ENCODE peak calls at places on chromosomes 13 and 19, in nine cellular contexts. One of them, this sample, is unnamed.

GRCh38 chr19:8938576-8938975 is 71.6 kb downstream of the MUC16 start:
- DNase-seq in ovary: no peak
- DNase-seq in PC-3: peak; percentile 59
- DNase-seq in tibial artery: no peak
- DNase-seq in GM23338: no peak
- DNase-seq in H9: no peak
- DNase-seq in AG09319: no peak
- DNase-seq in cardiac muscle cell: no peak
- DNase-seq in ascending aorta: no peak
- DNase-seq in this sample: no peak

GRCh38 chr19:44002566-44003460 is at the start of gene ZNF230:
- DNase-seq in ovary: peak; percentile 87
- DNase-seq in ascending aorta: peak; percentile 97
- DNase-seq in tibial artery: peak; percentile 95
- DNase-seq in PC-3: peak; percentile 93
- DNase-seq in AG09319: peak; percentile 80
- DNase-seq in H9: peak; percentile 93
- DNase-seq in GM23338: peak; percentile 99
- DNase-seq in cardiac muscle cell: peak; percentile 97
- DNase-seq in this sample: peak; percentile 99

GRCh38 chr13:97226788-97227627 is 4.9 kb downstream of the MBNL2 start:
- DNase-seq in tibial artery: no peak
- DNase-seq in AG09319: no peak
- DNase-seq in GM23338: peak; percentile 80
- DNase-seq in H9: peak; percentile 62
- DNase-seq in cardiac muscle cell: peak; percentile 59
- DNase-seq in ascending aorta: no peak
- DNase-seq in ovary: no peak
- DNase-seq in PC-3: no peak
- DNase-seq in this sample: no peak

GRCh38 chr13:75762066-75762937 is 126.2 kb downstream of the LMO7 start:
- DNase-seq in cardiac muscle cell: no peak
- DNase-seq in GM23338: no peak
- DNase-seq in PC-3: peak; percentile 58
- DNase-seq in H9: no peak
- DNase-seq in tibial artery: no peak
- DNase-seq in ascending aorta: no peak
- DNase-seq in AG09319: no peak
- DNase-seq in ovary: no peak
- DNase-seq in this sample: peak; percentile 51

GRCh38 chr19:56637976-56638555 is 4.9 kb upstream of the SMIM17 start:
- DNase-seq in ovary: peak; percentile 78
- DNase-seq in cardiac muscle cell: peak; percentile 80
- DNase-seq in ascending aorta: peak; percentile 66
- DNase-seq in tibial artery: no peak
- DNase-seq in PC-3: peak; percentile 76
- DNase-seq in AG09319: no peak
- DNase-seq in GM23338: peak; percentile 91
- DNase-seq in H9: peak; percentile 69
- DNase-seq in this sample: peak; percentile 55

GRCh38 chr13:69571606-69572323 is 535.9 kb upstream of the ATXN8OS start:
- DNase-seq in H9: no peak
- DNase-seq in ovary: no peak
- DNase-seq in GM23338: no peak
- DNase-seq in ascending aorta: no peak
- DNase-seq in AG09319: no peak
- DNase-seq in tibial artery: no peak
- DNase-seq in cardiac muscle cell: no peak
- DNase-seq in PC-3: no peak
- DNase-seq in this sample: no peak

GRCh38 chr19:46481947-46482346 is 10.6 kb upstream of the PNMA8A start:
- DNase-seq in H9: no peak
- DNase-seq in AG09319: no peak
- DNase-seq in GM23338: no peak
- DNase-seq in PC-3: no peak
- DNase-seq in ascending aorta: no peak
- DNase-seq in cardiac muscle cell: peak; percentile 63
- DNase-seq in tibial artery: no peak
- DNase-seq in ovary: no peak
- DNase-seq in this sample: no peak

GRCh38 chr13:113552079-113552478 is 32.5 kb upstream of the TFDP1 start:
- DNase-seq in tibial artery: peak; percentile 52
- DNase-seq in ascending aorta: peak; percentile 56
- DNase-seq in cardiac muscle cell: no peak
- DNase-seq in GM23338: no peak
- DNase-seq in AG09319: no peak
- DNase-seq in PC-3: no peak
- DNase-seq in ovary: peak; percentile 17
- DNase-seq in H9: peak; percentile 22
- DNase-seq in this sample: no peak

GRCh38 chr13:44362394-44363040 is 11.1 kb upstream of the SERP2 start:
- DNase-seq in PC-3: no peak
- DNase-seq in tibial artery: no peak
- DNase-seq in H9: no peak
- DNase-seq in ovary: no peak
- DNase-seq in AG09319: no peak
- DNase-seq in GM23338: no peak
- DNase-seq in cardiac muscle cell: peak; percentile 30
- DNase-seq in ascending aorta: no peak
- DNase-seq in this sample: no peak

GRCh38 chr19:646798-647565 is 7.3 kb downstream of the FGF22 start:
- DNase-seq in AG09319: no peak
- DNase-seq in ovary: no peak
- DNase-seq in tibial artery: no peak
- DNase-seq in ascending aorta: no peak
- DNase-seq in cardiac muscle cell: no peak
- DNase-seq in GM23338: no peak
- DNase-seq in H9: no peak
- DNase-seq in PC-3: no peak
- DNase-seq in this sample: no peak

GRCh38 chr19:40798223-40798996 is 581 bp upstream of the EGLN2 start:
- DNase-seq in AG09319: peak; percentile 99
- DNase-seq in tibial artery: peak; percentile 100
- DNase-seq in PC-3: peak; percentile 96
- DNase-seq in GM23338: peak; percentile 100
- DNase-seq in H9: peak; percentile 100
- DNase-seq in cardiac muscle cell: peak; percentile 100
- DNase-seq in ascending aorta: peak; percentile 100
- DNase-seq in ovary: peak; percentile 100
- DNase-seq in this sample: peak; percentile 100
- TF ChIP-seq CTCF in AG09319: peak; percentile 54
- TF ChIP-seq CTCF in tibial artery: peak; percentile 66
- TF ChIP-seq CTCF in PC-3: peak; percentile 47
- TF ChIP-seq CTCF in GM23338: peak; percentile 64
- TF ChIP-seq CTCF in H9: peak; percentile 51
- TF ChIP-seq CTCF in cardiac muscle cell: peak; percentile 53
- TF ChIP-seq CTCF in ascending aorta: peak; percentile 48
- TF ChIP-seq CTCF in ovary: peak; percentile 37
- TF ChIP-seq CTCF in this sample: no peak

GRCh38 chr19:30406220-30406944 is 34.2 kb downstream of the ZNF536 start:
- DNase-seq in GM23338: peak; percentile 56
- DNase-seq in AG09319: no peak
- DNase-seq in tibial artery: no peak
- DNase-seq in cardiac muscle cell: no peak
- DNase-seq in ascending aorta: no peak
- DNase-seq in PC-3: no peak
- DNase-seq in H9: no peak
- DNase-seq in ovary: no peak
- DNase-seq in this sample: no peak
- TF ChIP-seq CTCF in GM23338: peak; percentile 73
- TF ChIP-seq CTCF in AG09319: peak; percentile 59
- TF ChIP-seq CTCF in tibial artery: no peak
- TF ChIP-seq CTCF in cardiac muscle cell: no peak
- TF ChIP-seq CTCF in ascending aorta: no peak
- TF ChIP-seq CTCF in PC-3: peak; percentile 29
- TF ChIP-seq CTCF in H9: peak; percentile 66
- TF ChIP-seq CTCF in ovary: no peak
- TF ChIP-seq CTCF in this sample: no peak

DNA sequence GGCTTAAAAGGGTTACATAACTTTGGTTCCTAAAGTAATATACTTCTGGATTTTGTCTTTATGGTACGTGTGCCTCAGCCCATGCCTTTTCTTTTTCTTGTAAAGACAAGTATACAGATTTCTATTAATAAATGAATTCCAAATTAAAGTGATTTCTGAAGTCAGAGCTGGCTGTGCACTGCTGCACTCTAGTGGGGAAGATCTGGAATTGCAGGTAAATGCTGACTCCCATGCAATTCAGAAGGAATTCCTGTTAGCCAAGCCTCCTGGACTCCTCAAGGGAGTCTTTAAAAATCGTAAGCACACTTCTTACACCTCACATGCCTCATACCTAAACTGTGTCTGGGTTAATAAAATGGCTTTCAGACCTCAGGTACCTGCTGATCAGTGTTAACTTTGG is 118.4 kb upstream of the SLC7A1 start:
- DNase-seq in GM23338: peak; percentile 57
- DNase-seq in cardiac muscle cell: no peak
- DNase-seq in PC-3: peak; percentile 63
- DNase-seq in ovary: no peak
- DNase-seq in AG09319: no peak
- DNase-seq in ascending aorta: no peak
- DNase-seq in H9: no peak
- DNase-seq in tibial artery: no peak
- DNase-seq in this sample: peak; percentile 34
- TF ChIP-seq CTCF in GM23338: peak; percentile 80
- TF ChIP-seq CTCF in cardiac muscle cell: peak; percentile 56
- TF ChIP-seq CTCF in PC-3: peak; percentile 91
- TF ChIP-seq CTCF in ovary: no peak
- TF ChIP-seq CTCF in AG09319: peak; percentile 40
- TF ChIP-seq CTCF in ascending aorta: no peak
- TF ChIP-seq CTCF in H9: peak; percentile 91
- TF ChIP-seq CTCF in tibial artery: peak; percentile 21
- TF ChIP-seq CTCF in this sample: peak; percentile 70

GRCh38 chr19:15297416-15298224 is 34.7 kb downstream of the BRD4 start:
- DNase-seq in ascending aorta: no peak
- DNase-seq in PC-3: peak; percentile 47
- DNase-seq in tibial artery: no peak
- DNase-seq in AG09319: peak; percentile 54
- DNase-seq in ovary: no peak
- DNase-seq in H9: no peak
- DNase-seq in cardiac muscle cell: peak; percentile 57
- DNase-seq in GM23338: peak; percentile 44
- DNase-seq in this sample: peak; percentile 67
- TF ChIP-seq CTCF in ascending aorta: no peak
- TF ChIP-seq CTCF in PC-3: peak; percentile 50
- TF ChIP-seq CTCF in tibial artery: no peak
- TF ChIP-seq CTCF in AG09319: peak; percentile 7
- TF ChIP-seq CTCF in ovary: no peak
- TF ChIP-seq CTCF in H9: peak; percentile 28
- TF ChIP-seq CTCF in cardiac muscle cell: peak; percentile 18
- TF ChIP-seq CTCF in GM23338: no peak
- TF ChIP-seq CTCF in this sample: peak; percentile 11